ENCODE peak calls at places on chromosomes 12 and 14, in eight cellular contexts. R is cardiac muscle cell, E is aorta, Q is adipocyte, I is A549, H is IMR-90, D is astrocyte, V is gastrocnemius medialis. Z is an unnamed sample. For H3K4me1 and H3K9me3, the result is how much of the 10 kb centered on the place peaks cover.

GRCh38 chr12:12718382-12718761 is 1.2 kb downstream of the CDKN1B start:
- DNase-seq in R (no peak), E (no peak), Q (peak), I (no peak), H (no peak), D (no peak), V (no peak), Z (no peak)

GRCh38 chr12:110693731-110694130 is 4.8 kb upstream of the HVCN1 start:
- DNase-seq in R (no peak), E (peak), Q (no peak), I (no peak), H (no peak), D (no peak), V (no peak), Z (no peak)

GRCh38 chr14:33347816-33348215 is 409.1 kb downstream of the NPAS3 start:
- DNase-seq in R (no peak), E (no peak), Q (peak), I (no peak), H (no peak), D (peak), V (no peak), Z (peak)

GRCh38 chr14:58876613-58877012 is 238.9 kb downstream of the DACT1 start:
- DNase-seq in R (no peak), E (no peak), Q (peak), I (no peak), H (peak), D (no peak), V (no peak), Z (no peak)

GRCh38 chr14:19878029-19878642 is 3.2 kb downstream of the OR4K2 start:
- DNase-seq in R (no peak), E (no peak), Q (no peak), I (no peak), H (no peak), D (no peak), V (no peak), Z (no peak)

GRCh38 chr14:96949594-96949993 is 152.4 kb downstream of the VRK1 start:
- DNase-seq in R (no peak), E (no peak), Q (no peak), I (no peak), H (no peak), D (no peak), V (no peak), Z (no peak)

GRCh38 chr14:100410056-100410565 is 87.0 kb downstream of the SLC25A47 start:
- DNase-seq in R (no peak), E (no peak), Q (no peak), I (no peak), H (peak), D (peak), V (no peak), Z (peak)

GRCh38 chr14:90514015-90514398 is 117.2 kb downstream of the CALM1 start:
- DNase-seq in R (no peak), E (no peak), Q (no peak), I (no peak), H (no peak), D (no peak), V (no peak), Z (no peak)

GRCh38 chr12:79217306-79217705 is 352.7 kb downstream of the SYT1 start:
- DNase-seq in R (no peak), E (no peak), Q (no peak), I (no peak), H (no peak), D (no peak), V (no peak), Z (no peak)

GRCh38 chr14:93332032-93332852 is 594 bp downstream of the BTBD7 start:
- DNase-seq in R (peak), E (peak), Q (peak), I (no peak), H (peak), D (peak), V (peak), Z (peak)

GRCh38 chr14:35285991-35286564 is 6.1 kb upstream of the PSMA6 start:
- DNase-seq in R (no peak), E (no peak), Q (no peak), I (no peak), H (no peak), D (no peak), V (no peak), Z (no peak)

GRCh38 chr12:64085996-64086395 is 136.1 kb downstream of the KICS2 start:
- DNase-seq in R (no peak), E (no peak), Q (no peak), I (no peak), H (peak), D (no peak), V (no peak), Z (peak)

GRCh38 chr14:103746706-103747105 is 31.1 kb downstream of the ZFYVE21 start:
- DNase-seq in R (no peak), E (no peak), Q (no peak), I (no peak), H (peak), D (peak), V (no peak), Z (no peak)

GRCh38 chr12:53890081-53890480 is 48.5 kb upstream of the HOXC13 start:
- DNase-seq in R (no peak), E (no peak), Q (no peak), I (no peak), H (no peak), D (no peak), V (no peak), Z (no peak)

GRCh38 chr14:76641541-76641940 is 119.7 kb upstream of the VASH1 start:
- DNase-seq in R (no peak), E (no peak), Q (no peak), I (no peak), H (no peak), D (no peak), V (no peak), Z (no peak)

GRCh38 chr14:69712637-69713088 is 54.3 kb upstream of the SRSF5 start:
- DNase-seq in R (peak), E (peak), Q (no peak), I (no peak), H (no peak), D (no peak), V (no peak), Z (no peak)
- H3K4me1 ChIP-seq in R (under half), E (under half), Q (under half), I (under half), H (under half), D (under half), V (under half), Z (under half)

GRCh38 chr12:124470139-124470538 is 97.3 kb downstream of the NCOR2 start:
- DNase-seq in R (no peak), E (no peak), Q (no peak), I (no peak), H (no peak), D (no peak), V (no peak), Z (no peak)

GRCh38 chr12:124471828-124472227 is 95.6 kb downstream of the NCOR2 start:
- DNase-seq in R (no peak), E (no peak), Q (no peak), I (no peak), H (no peak), D (no peak), V (no peak), Z (no peak)

GRCh38 chr12:124469193-124469888 is 98.1 kb downstream of the NCOR2 start:
- DNase-seq in R (no peak), E (no peak), Q (no peak), I (no peak), H (no peak), D (no peak), V (no peak), Z (no peak)

GRCh38 chr12:124472690-124473279 is 94.6 kb downstream of the NCOR2 start:
- DNase-seq in R (no peak), E (no peak), Q (no peak), I (no peak), H (no peak), D (no peak), V (no peak), Z (no peak)

DNA sequence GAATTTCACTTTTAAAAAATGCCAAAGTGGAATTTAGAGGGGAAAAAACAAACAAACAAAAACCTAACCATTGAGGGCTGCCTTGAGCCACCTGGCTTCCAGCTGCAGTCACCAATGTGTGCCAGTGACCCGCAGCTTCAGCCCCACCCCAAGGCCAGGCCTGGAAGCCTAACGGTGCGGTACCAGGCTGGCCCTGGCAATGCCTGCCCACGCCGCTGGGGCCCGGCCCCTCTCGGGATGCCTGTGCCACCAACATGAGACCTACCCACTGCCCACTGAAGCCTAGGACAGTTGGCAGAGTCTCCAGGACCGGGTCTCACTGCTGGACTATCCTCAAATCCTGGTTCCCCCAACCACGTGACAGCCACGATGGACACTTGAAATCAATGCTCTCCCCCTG is 96.6 kb downstream of the NCOR2 start:
- DNase-seq in R (no peak), E (no peak), Q (no peak), I (no peak), H (no peak), D (no peak), V (no peak), Z (no peak)
- H3K9me3 ChIP-seq in R (under half), E (under half), Q (under half), I (under half), H (under half), D (under half), V (under half), Z (under half)

DNA sequence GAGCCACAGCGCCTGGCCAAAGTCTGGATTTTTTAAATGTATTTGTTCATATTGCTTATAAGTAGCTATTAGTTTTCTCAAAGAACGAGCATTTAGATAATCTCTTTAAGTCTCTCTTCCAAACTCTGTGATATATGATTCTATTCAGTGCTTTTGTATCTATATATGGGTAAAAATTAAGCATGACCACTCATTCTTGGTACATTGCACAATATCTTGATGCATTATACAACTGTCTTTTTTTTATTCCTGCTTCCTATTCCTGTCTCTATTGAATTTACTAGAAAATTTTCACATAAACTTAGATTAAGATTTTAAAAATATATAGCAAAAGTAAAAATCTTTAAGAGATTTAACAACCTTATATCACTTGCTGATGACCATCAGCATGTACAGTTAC is 29.1 kb downstream of the SOCS2 start:
- DNase-seq in R (no peak), E (no peak), Q (peak), I (no peak), H (peak), D (no peak), V (no peak), Z (no peak)
- H3K4me1 ChIP-seq in R (under half), E (under half), Q (under half), I (under half), H (under half), D (under half), V (under half), Z (under half)

GRCh38 chr12:45558353-45558752 is 171.2 kb upstream of the ARID2 start:
- DNase-seq in R (no peak), E (no peak), Q (no peak), I (no peak), H (no peak), D (no peak), V (no peak), Z (no peak)

GRCh38 chr12:45561488-45561887 is 168.0 kb upstream of the ARID2 start:
- DNase-seq in R (no peak), E (no peak), Q (no peak), I (no peak), H (no peak), D (no peak), V (no peak), Z (no peak)

GRCh38 chr12:45560689-45561088 is 168.8 kb upstream of the ARID2 start:
- DNase-seq in R (no peak), E (no peak), Q (no peak), I (no peak), H (no peak), D (no peak), V (no peak), Z (no peak)

GRCh38 chr12:45553204-45553603 is 176.3 kb upstream of the ARID2 start:
- DNase-seq in R (no peak), E (no peak), Q (no peak), I (no peak), H (peak), D (peak), V (no peak), Z (peak)

DNA sequence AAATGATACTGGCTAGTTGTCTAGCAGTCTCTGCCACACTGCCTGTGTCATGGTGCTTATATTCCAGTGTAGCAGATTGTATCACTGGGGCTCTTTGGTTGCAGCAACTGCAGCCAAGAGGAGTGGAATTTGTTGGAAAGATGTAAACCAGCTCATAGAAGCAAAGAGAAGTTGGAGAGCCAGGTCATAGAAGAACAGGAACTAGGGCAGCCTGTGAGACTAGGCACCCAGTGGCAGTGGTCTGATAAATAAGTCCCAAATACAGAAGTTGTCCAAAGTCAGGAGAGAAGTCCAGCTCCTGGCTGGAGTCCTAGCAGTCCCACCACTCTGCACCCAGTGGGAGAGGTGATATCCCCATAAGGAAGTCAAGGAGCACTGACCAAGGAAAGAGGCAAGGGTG is 172.5 kb upstream of the ARID2 start:
- DNase-seq in R (no peak), E (no peak), Q (no peak), I (no peak), H (no peak), D (no peak), V (no peak), Z (no peak)
- H3K9me3 ChIP-seq in R (under half), E (under half), Q (under half), I (under half), H (under half), D (under half), V (under half), Z (under half)